ENCODE peak calls at places on chromosomes 11 and 22, in six cellular contexts. One of them, this sample, is unnamed.

GRCh38 chr11:125621995-125622394 is 3.0 kb upstream of the CHEK1 start:
- DNase-seq in CD8-positive, alpha-beta T cell: no peak
- DNase-seq in stomach: no peak
- DNase-seq in A549: peak
- DNase-seq in brain microvascular endothelial cell: no peak
- DNase-seq in fibroblast of mammary gland: peak
- DNase-seq in this sample: no peak

GRCh38 chr22:31343235-31344191 is 2.6 kb downstream of the PATZ1 start:
- DNase-seq in brain microvascular endothelial cell: no peak
- DNase-seq in fibroblast of mammary gland: no peak
- DNase-seq in A549: no peak
- DNase-seq in stomach: peak
- DNase-seq in CD8-positive, alpha-beta T cell: no peak
- DNase-seq in this sample: no peak

GRCh38 chr11:125176866-125177265 is 12.3 kb downstream of the PKNOX2 start:
- DNase-seq in CD8-positive, alpha-beta T cell: no peak
- DNase-seq in A549: no peak
- DNase-seq in fibroblast of mammary gland: no peak
- DNase-seq in stomach: no peak
- DNase-seq in brain microvascular endothelial cell: no peak
- DNase-seq in this sample: no peak

GRCh38 chr22:18156878-18157713 is 7.1 kb downstream of the USP18 start:
- DNase-seq in brain microvascular endothelial cell: peak
- DNase-seq in A549: peak
- DNase-seq in fibroblast of mammary gland: peak
- DNase-seq in CD8-positive, alpha-beta T cell: no peak
- DNase-seq in stomach: peak
- DNase-seq in this sample: no peak

GRCh38 chr11:18721576-18722292 is 4.3 kb downstream of the IGSF22 start:
- DNase-seq in A549: peak
- DNase-seq in stomach: peak
- DNase-seq in brain microvascular endothelial cell: peak
- DNase-seq in CD8-positive, alpha-beta T cell: peak
- DNase-seq in fibroblast of mammary gland: peak
- DNase-seq in this sample: no peak

GRCh38 chr11:120133216-120134105 is 4.5 kb downstream of the TRIM29 start:
- DNase-seq in brain microvascular endothelial cell: no peak
- DNase-seq in stomach: peak
- DNase-seq in A549: no peak
- DNase-seq in fibroblast of mammary gland: no peak
- DNase-seq in CD8-positive, alpha-beta T cell: no peak
- DNase-seq in this sample: no peak

GRCh38 chr11:109077340-109077927 is 344.6 kb upstream of the C11orf87 start:
- DNase-seq in brain microvascular endothelial cell: no peak
- DNase-seq in CD8-positive, alpha-beta T cell: no peak
- DNase-seq in A549: no peak
- DNase-seq in stomach: no peak
- DNase-seq in fibroblast of mammary gland: no peak
- DNase-seq in this sample: no peak

GRCh38 chr11:8694137-8694536 is 11.5 kb downstream of the RPL27A start:
- DNase-seq in fibroblast of mammary gland: no peak
- DNase-seq in stomach: no peak
- DNase-seq in A549: no peak
- DNase-seq in brain microvascular endothelial cell: no peak
- DNase-seq in CD8-positive, alpha-beta T cell: no peak
- DNase-seq in this sample: no peak

GRCh38 chr11:133930767-133931448 is 25.9 kb downstream of the IGSF9B start:
- DNase-seq in stomach: no peak
- DNase-seq in fibroblast of mammary gland: peak
- DNase-seq in brain microvascular endothelial cell: no peak
- DNase-seq in A549: peak
- DNase-seq in CD8-positive, alpha-beta T cell: no peak
- DNase-seq in this sample: no peak

GRCh38 chr11:2298131-2298794 is 3.5 kb downstream of the C11orf21 start:
- DNase-seq in A549: no peak
- DNase-seq in fibroblast of mammary gland: no peak
- DNase-seq in brain microvascular endothelial cell: no peak
- DNase-seq in stomach: no peak
- DNase-seq in CD8-positive, alpha-beta T cell: no peak
- DNase-seq in this sample: peak

GRCh38 chr11:118908931-118909618 is 16.7 kb downstream of the BCL9L start:
- DNase-seq in brain microvascular endothelial cell: peak
- DNase-seq in CD8-positive, alpha-beta T cell: no peak
- DNase-seq in A549: peak
- DNase-seq in fibroblast of mammary gland: peak
- DNase-seq in stomach: peak
- DNase-seq in this sample: no peak

DNA sequence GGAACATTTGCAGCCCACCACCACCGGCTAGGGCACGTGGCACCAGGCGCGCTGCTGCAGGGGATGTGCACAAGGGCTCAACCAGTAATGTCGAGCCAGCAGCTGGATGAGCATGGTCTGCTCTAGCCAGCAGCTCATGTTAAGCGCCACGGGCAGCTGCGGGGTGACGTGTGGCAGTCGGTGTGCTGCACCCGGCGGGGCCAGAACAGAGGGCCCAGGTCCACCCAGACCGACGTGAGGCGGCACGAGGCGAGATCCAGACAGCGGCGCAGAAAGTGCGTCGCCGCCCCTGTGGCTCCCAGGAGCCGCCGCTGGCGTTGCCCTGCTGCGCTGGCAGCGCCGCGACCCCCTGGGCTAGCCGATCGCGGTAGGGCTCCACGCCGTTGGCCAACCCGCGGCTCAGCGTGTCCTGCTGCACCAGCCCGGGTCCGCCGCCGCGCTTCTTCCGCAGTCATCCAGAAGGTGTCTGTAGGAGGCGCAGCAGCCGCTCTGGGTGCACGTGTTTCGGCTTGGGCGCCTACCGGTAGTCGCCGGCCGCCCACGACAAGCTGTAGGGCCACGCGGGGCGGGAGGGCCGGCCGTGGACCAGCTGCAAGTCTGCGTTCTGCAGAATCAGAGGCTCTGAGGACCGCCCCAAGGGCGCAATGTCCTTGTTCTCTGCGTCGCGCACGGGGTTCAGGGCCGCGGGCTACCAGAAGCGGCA is 4.6 kb upstream of the GALR3 start:
- DNase-seq in brain microvascular endothelial cell: peak
- DNase-seq in stomach: peak
- DNase-seq in CD8-positive, alpha-beta T cell: peak
- DNase-seq in A549: no peak
- DNase-seq in fibroblast of mammary gland: peak
- DNase-seq in this sample: peak
- TF ChIP-seq CTCF in brain microvascular endothelial cell: peak
- TF ChIP-seq CTCF in stomach: no peak
- TF ChIP-seq CTCF in CD8-positive, alpha-beta T cell: peak
- TF ChIP-seq CTCF in A549: no peak
- TF ChIP-seq CTCF in fibroblast of mammary gland: no peak
- TF ChIP-seq CTCF in this sample: peak

GRCh38 chr11:61127991-61128390 is 25.7 kb downstream of the CD5 start:
- DNase-seq in CD8-positive, alpha-beta T cell: no peak
- DNase-seq in brain microvascular endothelial cell: no peak
- DNase-seq in fibroblast of mammary gland: no peak
- DNase-seq in stomach: no peak
- DNase-seq in A549: no peak
- DNase-seq in this sample: no peak

GRCh38 chr11:61123775-61124571 is 21.7 kb downstream of the CD5 start:
- DNase-seq in CD8-positive, alpha-beta T cell: no peak
- DNase-seq in fibroblast of mammary gland: no peak
- DNase-seq in A549: no peak
- DNase-seq in stomach: no peak
- DNase-seq in brain microvascular endothelial cell: no peak
- DNase-seq in this sample: no peak

GRCh38 chr11:61125310-61125684 is 23.0 kb downstream of the CD5 start:
- DNase-seq in A549: no peak
- DNase-seq in CD8-positive, alpha-beta T cell: no peak
- DNase-seq in stomach: no peak
- DNase-seq in brain microvascular endothelial cell: no peak
- DNase-seq in fibroblast of mammary gland: no peak
- DNase-seq in this sample: no peak

GRCh38 chr11:61124574-61125309 is 22.5 kb downstream of the CD5 start:
- DNase-seq in A549: no peak
- DNase-seq in brain microvascular endothelial cell: no peak
- DNase-seq in CD8-positive, alpha-beta T cell: no peak
- DNase-seq in fibroblast of mammary gland: no peak
- DNase-seq in stomach: no peak
- DNase-seq in this sample: no peak

GRCh38 chr11:61126266-61126665 is 24.0 kb downstream of the CD5 start:
- DNase-seq in CD8-positive, alpha-beta T cell: no peak
- DNase-seq in stomach: no peak
- DNase-seq in A549: no peak
- DNase-seq in fibroblast of mammary gland: no peak
- DNase-seq in brain microvascular endothelial cell: no peak
- DNase-seq in this sample: no peak
- TF ChIP-seq CTCF in CD8-positive, alpha-beta T cell: no peak
- TF ChIP-seq CTCF in stomach: no peak
- TF ChIP-seq CTCF in A549: no peak
- TF ChIP-seq CTCF in fibroblast of mammary gland: no peak
- TF ChIP-seq CTCF in brain microvascular endothelial cell: peak
- TF ChIP-seq CTCF in this sample: no peak

GRCh38 chr22:39314251-39314971 is 5.0 kb downstream of the RPL3 start:
- DNase-seq in fibroblast of mammary gland: no peak
- DNase-seq in brain microvascular endothelial cell: no peak
- DNase-seq in CD8-positive, alpha-beta T cell: no peak
- DNase-seq in stomach: no peak
- DNase-seq in A549: no peak
- DNase-seq in this sample: no peak
- TF ChIP-seq CTCF in fibroblast of mammary gland: no peak
- TF ChIP-seq CTCF in brain microvascular endothelial cell: peak
- TF ChIP-seq CTCF in CD8-positive, alpha-beta T cell: no peak
- TF ChIP-seq CTCF in stomach: no peak
- TF ChIP-seq CTCF in A549: no peak
- TF ChIP-seq CTCF in this sample: no peak

GRCh38 chr11:46246514-46246913 is 30.9 kb upstream of the CREB3L1 start:
- DNase-seq in fibroblast of mammary gland: peak
- DNase-seq in A549: no peak
- DNase-seq in CD8-positive, alpha-beta T cell: no peak
- DNase-seq in stomach: no peak
- DNase-seq in brain microvascular endothelial cell: no peak
- DNase-seq in this sample: no peak

GRCh38 chr11:46247090-46247489 is 30.4 kb upstream of the CREB3L1 start:
- DNase-seq in A549: no peak
- DNase-seq in stomach: no peak
- DNase-seq in CD8-positive, alpha-beta T cell: no peak
- DNase-seq in fibroblast of mammary gland: peak
- DNase-seq in brain microvascular endothelial cell: no peak
- DNase-seq in this sample: no peak

GRCh38 chr11:46248270-46249102 is 29.0 kb upstream of the CREB3L1 start:
- DNase-seq in CD8-positive, alpha-beta T cell: no peak
- DNase-seq in fibroblast of mammary gland: peak
- DNase-seq in brain microvascular endothelial cell: peak
- DNase-seq in A549: peak
- DNase-seq in stomach: no peak
- DNase-seq in this sample: no peak

GRCh38 chr11:46249103-46249942 is 28.1 kb upstream of the CREB3L1 start:
- DNase-seq in fibroblast of mammary gland: peak
- DNase-seq in brain microvascular endothelial cell: peak
- DNase-seq in CD8-positive, alpha-beta T cell: no peak
- DNase-seq in stomach: no peak
- DNase-seq in A549: no peak
- DNase-seq in this sample: no peak

DNA sequence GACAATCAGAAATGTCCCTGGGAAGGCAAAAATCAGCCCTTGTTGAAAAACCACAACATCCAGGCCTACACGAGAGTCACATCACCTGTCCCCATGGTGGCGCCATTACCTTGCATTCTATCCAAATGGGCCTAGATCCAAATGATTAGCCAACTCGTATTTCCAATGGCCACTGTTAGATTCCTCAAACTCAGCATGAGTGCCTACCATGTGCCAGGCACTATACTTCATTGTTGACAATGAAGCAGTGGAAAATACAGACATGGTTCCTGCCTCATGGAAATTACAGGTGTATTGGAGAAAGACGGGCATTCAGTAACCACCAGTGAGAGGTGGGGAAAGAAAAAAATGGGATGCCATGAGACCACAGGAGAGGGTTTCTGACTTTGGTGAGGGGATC is 29.8 kb upstream of the CREB3L1 start:
- DNase-seq in stomach: peak
- DNase-seq in A549: peak
- DNase-seq in brain microvascular endothelial cell: peak
- DNase-seq in fibroblast of mammary gland: peak
- DNase-seq in CD8-positive, alpha-beta T cell: no peak
- DNase-seq in this sample: no peak
- TF ChIP-seq CTCF in stomach: peak
- TF ChIP-seq CTCF in A549: peak
- TF ChIP-seq CTCF in brain microvascular endothelial cell: peak
- TF ChIP-seq CTCF in fibroblast of mammary gland: peak
- TF ChIP-seq CTCF in CD8-positive, alpha-beta T cell: peak
- TF ChIP-seq CTCF in this sample: no peak

This sample was measured in CD14-positive monocyte.